ENCODE peak calls at places on chromosome 16, in five cellular contexts. D is stomach, X is B cell, F is kidney epithelial cell, P is left lung. B is an unnamed sample.

GRCh38 chr16:30407794-30408534 is 558 bp downstream of the ZNF771 start:
- DNase-seq in D (no peak), X (no peak), F (no peak), P (no peak), B (no peak)

GRCh38 chr16:65069766-65070165 is 52.1 kb downstream of the CDH11 start:
- DNase-seq in D (no peak), X (no peak), F (no peak), P (no peak), B (no peak)

GRCh38 chr16:88686439-88687253 is at the start of gene SNAI3:
- DNase-seq in D (peak; percentile 95), X (peak; percentile 91), F (no peak), P (peak; percentile 97), B (peak; percentile 95)

GRCh38 chr16:88938119-88938932 is 38.7 kb downstream of the CBFA2T3 start:
- DNase-seq in D (no peak), X (no peak), F (no peak), P (no peak), B (no peak)

GRCh38 chr16:4733747-4734062 is 366 bp downstream of the ANKS3 start:
- DNase-seq in D (no peak), X (no peak), F (no peak), P (no peak), B (no peak)

GRCh38 chr16:23905027-23905426 is 69.2 kb downstream of the PRKCB start:
- DNase-seq in D (no peak), X (no peak), F (peak; percentile 25), P (no peak), B (no peak)

GRCh38 chr16:49833055-49833454 is 22.9 kb downstream of the ZNF423 start:
- DNase-seq in D (no peak), X (no peak), F (no peak), P (no peak), B (no peak)

GRCh38 chr16:4323071-4323844 is 7.4 kb downstream of the GLIS2 start:
- DNase-seq in D (peak; percentile 47), X (no peak), F (no peak), P (peak; percentile 82), B (no peak)

GRCh38 chr16:28491080-28491969 is 549 bp downstream of the CLN3 start:
- DNase-seq in D (no peak), X (no peak), F (no peak), P (peak; percentile 81), B (peak; percentile 40)

GRCh38 chr16:56011808-56012478 is 136.8 kb upstream of the CES5A start:
- DNase-seq in D (no peak), X (no peak), F (no peak), P (no peak), B (no peak)

GRCh38 chr16:62882552-62883221 is 846.4 kb upstream of the CDH8 start:
- DNase-seq in D (no peak), X (no peak), F (no peak), P (no peak), B (no peak)

GRCh38 chr16:46923513-46924295 is 39.5 kb downstream of the GPT2 start:
- DNase-seq in D (no peak), X (no peak), F (no peak), P (no peak), B (no peak)

GRCh38 chr16:70430667-70431536 is 8.0 kb downstream of the ST3GAL2 start:
- DNase-seq in D (no peak), X (peak; percentile 89), F (no peak), P (no peak), B (peak; percentile 81)

GRCh38 chr16:11276880-11277593 is 757 bp upstream of the PRM2 start:
- DNase-seq in D (no peak), X (no peak), F (no peak), P (no peak), B (no peak)

GRCh38 chr16:66746682-66747081 is 4.7 kb downstream of the DYNC1LI2 start:
- DNase-seq in D (no peak), X (no peak), F (no peak), P (no peak), B (no peak)

GRCh38 chr16:74982303-74982702 is 2.6 kb downstream of the WDR59 start:
- DNase-seq in D (no peak), X (no peak), F (no peak), P (no peak), B (no peak)

GRCh38 chr16:69924777-69925191 is 26.4 kb upstream of the CLEC18A start:
- DNase-seq in D (no peak), X (no peak), F (peak; percentile 74), P (no peak), B (no peak)

GRCh38 chr16:88363239-88363891 is 19.4 kb upstream of the ZNF469 start:
- DNase-seq in D (no peak), X (no peak), F (no peak), P (no peak), B (peak; percentile 60)

GRCh38 chr16:19180741-19181140 is 12.7 kb downstream of the SYT17 start:
- DNase-seq in D (no peak), X (no peak), F (no peak), P (no peak), B (no peak)

GRCh38 chr16:22220076-22220453 is 14.0 kb downstream of the EEF2K start:
- DNase-seq in D (no peak), X (no peak), F (no peak), P (no peak), B (no peak)

GRCh38 chr16:70724146-70725023 is 38.5 kb upstream of the MTSS2 start:
- DNase-seq in D (no peak), X (no peak), F (no peak), P (no peak), B (no peak)

GRCh38 chr16:8740775-8741355 is 56.6 kb downstream of the TMEM186 start:
- DNase-seq in D (peak; percentile 55), X (no peak), F (no peak), P (no peak), B (no peak)

GRCh38 chr16:15597822-15598647 is 44.9 kb downstream of the MARF1 start:
- DNase-seq in D (no peak), X (no peak), F (no peak), P (no peak), B (no peak)

GRCh38 chr16:3938843-3939624 is 58.5 kb upstream of the CREBBP start:
- DNase-seq in D (peak; percentile 40), X (peak; percentile 83), F (no peak), P (peak; percentile 92), B (peak; percentile 83)

GRCh38 chr16:11129378-11129781 is 126.6 kb downstream of the SOCS1 start:
- DNase-seq in D (no peak), X (no peak), F (no peak), P (no peak), B (no peak)

GRCh38 chr16:89090182-89090630 is 3.4 kb upstream of the ACSF3 start:
- DNase-seq in D (peak; percentile 79), X (no peak), F (no peak), P (peak; percentile 53), B (no peak)

GRCh38 chr16:70395345-70395901 is 43.5 kb downstream of the ST3GAL2 start:
- DNase-seq in D (peak; percentile 77), X (peak; percentile 76), F (no peak), P (peak; percentile 95), B (peak; percentile 84)

GRCh38 chr16:78488461-78488860 is 389.0 kb downstream of the WWOX start:
- DNase-seq in D (no peak), X (no peak), F (no peak), P (no peak), B (no peak)

GRCh38 chr16:82037251-82037650 is 2.2 kb downstream of the HSD17B2 start:
- DNase-seq in D (no peak), X (no peak), F (no peak), P (no peak), B (no peak)

GRCh38 chr16:87161822-87162676 is 155.1 kb downstream of the C16orf95 start:
- DNase-seq in D (no peak), X (no peak), F (no peak), P (no peak), B (no peak)

GRCh38 chr16:50309527-50310307 is 43.4 kb downstream of the ADCY7 start:
- DNase-seq in D (peak; percentile 24), X (no peak), F (no peak), P (peak; percentile 45), B (no peak)

GRCh38 chr16:16185095-16185494 is 38.2 kb downstream of the ABCC6 start:
- DNase-seq in D (no peak), X (no peak), F (no peak), P (no peak), B (no peak)

GRCh38 chr16:67195676-67196075 is 3.3 kb upstream of the ELMO3 start:
- DNase-seq in D (no peak), X (no peak), F (no peak), P (peak; percentile 28), B (no peak)

GRCh38 chr16:49458221-49458620 is 84.6 kb downstream of the C16orf78 start:
- DNase-seq in D (peak; percentile 21), X (no peak), F (no peak), P (no peak), B (no peak)

GRCh38 chr16:85658504-85659326 is 30.0 kb downstream of the GINS2 start:
- DNase-seq in D (no peak), X (no peak), F (no peak), P (peak; percentile 76), B (no peak)

GRCh38 chr16:62041401-62041800 is 5.2 kb upstream of the CDH8 start:
- DNase-seq in D (no peak), X (no peak), F (peak; percentile 21), P (no peak), B (no peak)

GRCh38 chr16:10511829-10512228 is 68.6 kb downstream of the EMP2 start:
- DNase-seq in D (no peak), X (no peak), F (no peak), P (no peak), B (no peak)

GRCh38 chr16:84397090-84397489 is 28.8 kb downstream of the ATP2C2 start:
- DNase-seq in D (no peak), X (no peak), F (no peak), P (no peak), B (no peak)
- TF ChIP-seq CTCF in D (no peak), X (no peak), F (peak; percentile 44), P (no peak), B (no peak)

GRCh38 chr16:73176577-73177013 is 128.7 kb upstream of the ZFHX3 start:
- DNase-seq in D (no peak), X (no peak), F (peak; percentile 57), P (no peak), B (no peak)
- TF ChIP-seq CTCF in D (no peak), X (no peak), F (peak; percentile 36), P (no peak), B (no peak)

GRCh38 chr16:52528393-52529080 is 18.4 kb downstream of the TOX3 start:
- DNase-seq in D (peak; percentile 86), X (no peak), F (no peak), P (peak; percentile 84), B (no peak)
- TF ChIP-seq CTCF in D (no peak), X (no peak), F (no peak), P (no peak), B (no peak)

GRCh38 chr16:73878616-73879015 is 418.0 kb upstream of the PSMD7 start:
- DNase-seq in D (no peak), X (peak; percentile 16), F (peak; percentile 32), P (no peak), B (peak; percentile 18)
- TF ChIP-seq CTCF in D (no peak), X (peak; percentile 37), F (peak; percentile 57), P (no peak), B (peak; percentile 50)

GRCh38 chr16:670485-671352 is 2.8 kb downstream of the RHOT2 start:
- DNase-seq in D (no peak), X (no peak), F (no peak), P (no peak), B (no peak)
- TF ChIP-seq CTCF in D (no peak), X (no peak), F (no peak), P (no peak), B (no peak)

B was measured in GM10248.